ENCODE peak calls at places on chromosomes 16 and 17, in five cellular contexts. Q is foreskin fibroblast, F is RWPE2, Z is WERI-Rb-1, M is left lung. S is an unnamed sample.

GRCh38 chr16:57316390-57317017 is 32.0 kb upstream of the PLLP start:
- DNase-seq in Q (peak; percentile 65), F (no peak), Z (no peak), M (no peak), S (peak; percentile 87)

GRCh38 chr17:28973414-28973813 is 22.1 kb upstream of the PHF12 start:
- DNase-seq in Q (no peak), F (no peak), Z (no peak), M (peak; percentile 79), S (peak; percentile 66)

GRCh38 chr17:75075597-75076253 is 12.0 kb upstream of the SLC16A5 start:
- DNase-seq in Q (no peak), F (no peak), Z (no peak), M (peak; percentile 43), S (no peak)

GRCh38 chr16:81708459-81709368 is 70.4 kb upstream of the PLCG2 start:
- DNase-seq in Q (no peak), F (no peak), Z (no peak), M (no peak), S (no peak)

GRCh38 chr16:49652441-49653175 is 203.3 kb downstream of the ZNF423 start:
- DNase-seq in Q (peak; percentile 78), F (no peak), Z (no peak), M (peak; percentile 58), S (peak; percentile 80)

GRCh38 chr17:8393470-8394231 is 4.0 kb downstream of the RNF222 start:
- DNase-seq in Q (no peak), F (no peak), Z (no peak), M (no peak), S (no peak)

GRCh38 chr16:80147021-80147680 is 393.6 kb upstream of the DYNLRB2 start:
- DNase-seq in Q (no peak), F (no peak), Z (no peak), M (no peak), S (no peak)

GRCh38 chr16:4323071-4323844 is 7.4 kb downstream of the GLIS2 start:
- DNase-seq in Q (no peak), F (peak; percentile 77), Z (no peak), M (peak; percentile 82), S (no peak)

GRCh38 chr17:28334666-28335200 is 539 bp downstream of the IFT20 start:
- DNase-seq in Q (peak; percentile 50), F (no peak), Z (no peak), M (no peak), S (no peak)

GRCh38 chr16:1820973-1821290 is 5.7 kb downstream of the HAGH start:
- DNase-seq in Q (no peak), F (no peak), Z (no peak), M (no peak), S (no peak)

GRCh38 chr16:55981557-55981956 is 106.4 kb upstream of the CES5A start:
- DNase-seq in Q (no peak), F (no peak), Z (no peak), M (no peak), S (no peak)

GRCh38 chr17:17780941-17781590 is 55.7 kb downstream of the SREBF1 start:
- DNase-seq in Q (no peak), F (no peak), Z (peak; percentile 70), M (no peak), S (peak; percentile 71)

GRCh38 chr17:79395046-79395445 is 215.8 kb downstream of the RBFOX3 start:
- DNase-seq in Q (no peak), F (no peak), Z (no peak), M (no peak), S (no peak)

GRCh38 chr16:70428178-70428998 is 10.5 kb downstream of the ST3GAL2 start:
- DNase-seq in Q (peak; percentile 93), F (peak; percentile 86), Z (peak; percentile 82), M (peak; percentile 96), S (peak; percentile 94)

GRCh38 chr16:76970087-76970744 is 220.8 kb upstream of the MON1B start:
- DNase-seq in Q (no peak), F (no peak), Z (no peak), M (no peak), S (peak; percentile 3)

GRCh38 chr17:61756561-61756960 is 106.8 kb downstream of the BRIP1 start:
- DNase-seq in Q (no peak), F (no peak), Z (no peak), M (no peak), S (no peak)

GRCh38 chr17:79185671-79186070 is 111.0 kb downstream of the ENGASE start:
- DNase-seq in Q (no peak), F (no peak), Z (no peak), M (no peak), S (no peak)

GRCh38 chr17:45906927-45907622 is 12.7 kb downstream of the MAPT start:
- DNase-seq in Q (no peak), F (no peak), Z (no peak), M (no peak), S (no peak)

GRCh38 chr16:85527042-85527766 is 85.9 kb upstream of the GSE1 start:
- DNase-seq in Q (no peak), F (no peak), Z (peak; percentile 32), M (peak; percentile 79), S (no peak)

GRCh38 chr17:38874505-38875419 is 4.9 kb downstream of the LASP1 start:
- DNase-seq in Q (no peak), F (no peak), Z (no peak), M (no peak), S (no peak)

GRCh38 chr17:75155191-75155601 is 884 bp upstream of the JPT1 start:
- DNase-seq in Q (no peak), F (peak; percentile 29), Z (no peak), M (no peak), S (no peak)

GRCh38 chr16:7405166-7405565 is 72.5 kb downstream of the RBFOX1 start:
- DNase-seq in Q (no peak), F (no peak), Z (peak; percentile 87), M (peak; percentile 81), S (no peak)

GRCh38 chr17:73371846-73372245 is 60.0 kb upstream of the CDC42EP4 start:
- DNase-seq in Q (no peak), F (no peak), Z (no peak), M (no peak), S (no peak)

GRCh38 chr17:82160081-82160480 is 52.6 kb downstream of the CCDC57 start:
- DNase-seq in Q (peak; percentile 49), F (no peak), Z (no peak), M (no peak), S (peak; percentile 6)

GRCh38 chr17:48176456-48176855 is 68.9 kb downstream of the SNX11 start:
- DNase-seq in Q (no peak), F (no peak), Z (no peak), M (no peak), S (no peak)

GRCh38 chr17:28949185-28950016 is 1.9 kb downstream of the PHF12 start:
- DNase-seq in Q (no peak), F (no peak), Z (peak; percentile 56), M (peak; percentile 93), S (peak; percentile 64)

GRCh38 chr17:77444653-77445029 is 303.9 kb downstream of the SEC14L1 start:
- DNase-seq in Q (peak; percentile 69), F (no peak), Z (peak; percentile 93), M (no peak), S (no peak)

GRCh38 chr17:77375917-77376651 is 235.3 kb downstream of the SEC14L1 start:
- DNase-seq in Q (peak; percentile 95), F (no peak), Z (peak; percentile 80), M (no peak), S (peak; percentile 62)

GRCh38 chr17:68794636-68795503 is 160.3 kb downstream of the ABCA8 start:
- DNase-seq in Q (peak; percentile 77), F (no peak), Z (no peak), M (no peak), S (peak; percentile 75)

GRCh38 chr17:43723697-43724359 is 34.8 kb downstream of the SOST start:
- DNase-seq in Q (peak; percentile 85), F (no peak), Z (no peak), M (no peak), S (peak; percentile 45)

GRCh38 chr16:50422926-50423325 is 54.1 kb upstream of the BRD7 start:
- DNase-seq in Q (no peak), F (no peak), Z (no peak), M (no peak), S (no peak)

GRCh38 chr17:44977065-44977464 is 9.0 kb upstream of the C1QL1 start:
- DNase-seq in Q (no peak), F (no peak), Z (no peak), M (no peak), S (no peak)

GRCh38 chr16:67228034-67228785 is 1.3 kb downstream of the TMEM208 start:
- DNase-seq in Q (no peak), F (no peak), Z (no peak), M (peak; percentile 61), S (no peak)

GRCh38 chr16:70704586-70704985 is 18.7 kb upstream of the MTSS2 start:
- DNase-seq in Q (peak; percentile 56), F (no peak), Z (no peak), M (no peak), S (no peak)

GRCh38 chr16:75282811-75283281 is 31.4 kb upstream of the BCAR1 start:
- DNase-seq in Q (no peak), F (no peak), Z (peak; percentile 55), M (no peak), S (peak; percentile 36)

GRCh38 chr17:76725580-76726230 is 701 bp downstream of the JMJD6 start:
- DNase-seq in Q (no peak), F (no peak), Z (peak; percentile 74), M (peak; percentile 91), S (no peak)

GRCh38 chr17:63697341-63698286 is 2.3 kb downstream of the LIMD2 start:
- DNase-seq in Q (no peak), F (no peak), Z (peak; percentile 79), M (peak; percentile 90), S (no peak)

GRCh38 chr16:49023095-49023494 is 258.5 kb downstream of the CBLN1 start:
- DNase-seq in Q (peak; percentile 21), F (peak; percentile 94), Z (no peak), M (no peak), S (peak; percentile 57)

GRCh38 chr17:17911003-17911613 is 61.1 kb downstream of the TOM1L2 start:
- DNase-seq in Q (no peak), F (no peak), Z (peak; percentile 35), M (no peak), S (no peak)

GRCh38 chr17:50903604-50904521 is 37.7 kb upstream of the TOB1 start:
- DNase-seq in Q (peak; percentile 10), F (no peak), Z (no peak), M (no peak), S (peak; percentile 37)
- H3K4me3 ChIP-seq in Q (no peak overlapping the region), F (no peak overlapping the region), Z (no peak overlapping the region), M (no peak overlapping the region), S (no peak overlapping the region)

GRCh38 chr17:40862985-40863733 is 3.9 kb downstream of the KRT12 start:
- DNase-seq in Q (no peak), F (no peak), Z (peak; percentile 33), M (peak; percentile 71), S (no peak)
- TF ChIP-seq CTCF in Q (peak; percentile 41), F (no peak), Z (peak; percentile 40), M (no peak), S (peak; percentile 59)

GRCh38 chr16:3165111-3165822 is 22.7 kb upstream of the OR1F1 start:
- DNase-seq in Q (no peak), F (no peak), Z (no peak), M (no peak), S (no peak)
- H3K4me3 ChIP-seq in Q (no peak overlapping the region), F (no peak overlapping the region), Z (no peak overlapping the region), M (no peak overlapping the region), S (no peak overlapping the region)

DNA sequence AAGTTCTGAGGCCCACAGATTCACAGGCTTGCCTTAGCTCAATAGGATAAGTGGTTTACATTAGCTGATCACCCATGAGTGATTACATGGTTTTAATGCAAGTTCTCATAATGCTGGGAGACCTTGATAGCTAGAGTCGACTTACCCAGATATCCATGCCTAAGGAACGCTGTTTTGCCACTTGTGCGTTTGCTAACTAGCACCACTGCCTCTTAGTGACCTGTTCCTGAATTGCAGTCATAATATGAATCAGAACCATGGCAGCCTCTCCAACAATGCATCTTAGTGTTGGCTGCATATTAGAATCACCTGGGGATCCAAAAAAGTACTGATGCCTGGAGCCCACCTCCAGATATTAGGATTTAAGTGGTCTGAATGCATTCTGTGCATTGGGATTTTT is 251.1 kb upstream of the CDH5 start:
- DNase-seq in Q (no peak), F (no peak), Z (peak; percentile 36), M (no peak), S (no peak)
- TF ChIP-seq CTCF in Q (no peak), F (no peak), Z (peak; percentile 46), M (no peak), S (no peak)

S was measured in astrocyte of the spinal cord.